ENCODE peak calls at places on chromosomes 7 and 10, in eight cellular contexts. R is amniotic stem cell; Z is activated CD4-positive, alpha-beta T cell treated with anti-CD3 and anti-CD28 coated beads, Interleukin-2, amount 50 U/mL, for 4 hours; Q is neural progenitor cell; C is endothelial cell; T is cardiac fibroblast; H is lower lobe of right lung; D is K562. P is an unnamed sample.

GRCh38 chr7:140327261-140327661 is 71.1 kb downstream of the SLC37A3 start:
- DNase-seq in R (no peak), Z (no peak), Q (no peak), C (no peak), T (no peak), H (no peak), D (no peak), P (no peak)

GRCh38 chr7:25032774-25033743 is 53.1 kb upstream of the OSBPL3 start:
- DNase-seq in R (no peak), Z (no peak), Q (no peak), C (no peak), T (no peak), H (no peak), D (no peak), P (no peak)

GRCh38 chr10:15642095-15642494 is 77.6 kb downstream of the ITGA8 start:
- DNase-seq in R (peak; percentile 21), Z (no peak), Q (no peak), C (no peak), T (peak; percentile 35), H (no peak), D (no peak), P (no peak)

GRCh38 chr7:80053098-80053497 is 81.5 kb upstream of the GNAI1 start:
- DNase-seq in R (no peak), Z (no peak), Q (peak; percentile 1), C (no peak), T (no peak), H (no peak), D (no peak), P (no peak)

GRCh38 chr7:142461437-142461836 is 203.6 kb upstream of the PRSS58 start:
- DNase-seq in R (peak; percentile 88), Z (no peak), Q (no peak), C (no peak), T (peak; percentile 45), H (no peak), D (no peak), P (no peak)

GRCh38 chr10:110739811-110740271 is 95.7 kb downstream of the RBM20 start:
- DNase-seq in R (no peak), Z (no peak), Q (no peak), C (no peak), T (peak; percentile 20), H (no peak), D (no peak), P (no peak)

GRCh38 chr10:98377001-98377400 is 38.0 kb downstream of the PYROXD2 start:
- DNase-seq in R (no peak), Z (no peak), Q (no peak), C (no peak), T (no peak), H (no peak), D (no peak), P (no peak)

GRCh38 chr7:1719913-1720312 is 49.8 kb downstream of the ELFN1 start:
- DNase-seq in R (no peak), Z (no peak), Q (no peak), C (no peak), T (no peak), H (no peak), D (no peak), P (no peak)

GRCh38 chr10:51176976-51177690 is 102.8 kb downstream of the PRKG1 start:
- DNase-seq in R (peak; percentile 66), Z (no peak), Q (no peak), C (no peak), T (peak; percentile 71), H (no peak), D (no peak), P (no peak)

P was measured in Panc1.